ENCODE peak calls at places on chromosomes 1 and 21, in nine cellular contexts. One of them, this sample, is unnamed.

GRCh38 chr21:39845581-39846130 is 21.6 kb upstream of the PCP4 start:
- DNase-seq in IMR-90: no peak
- DNase-seq in Caki2: no peak
- DNase-seq in neural crest cell: no peak
- DNase-seq in stimulated activated CD8-positive, alpha-beta memory T cell treated with anti-CD3 and anti-CD28 coated beads, Interleukin-7, amount 100 ng/mL, for 1 hour: no peak
- DNase-seq in fibroblast of mammary gland: no peak
- DNase-seq in occipital lobe: no peak
- DNase-seq in nucleus accumbens: no peak
- DNase-seq in stomach: no peak
- DNase-seq in this sample: no peak

GRCh38 chr1:87806377-87807094 is 477.9 kb downstream of the LMO4 start:
- DNase-seq in IMR-90: no peak
- DNase-seq in Caki2: no peak
- DNase-seq in neural crest cell: no peak
- DNase-seq in stimulated activated CD8-positive, alpha-beta memory T cell treated with anti-CD3 and anti-CD28 coated beads, Interleukin-7, amount 100 ng/mL, for 1 hour: no peak
- DNase-seq in fibroblast of mammary gland: no peak
- DNase-seq in occipital lobe: no peak
- DNase-seq in nucleus accumbens: no peak
- DNase-seq in stomach: no peak
- DNase-seq in this sample: no peak

GRCh38 chr21:17848228-17848627 is 29.1 kb upstream of the C21orf91 start:
- DNase-seq in IMR-90: peak
- DNase-seq in Caki2: peak
- DNase-seq in neural crest cell: no peak
- DNase-seq in stimulated activated CD8-positive, alpha-beta memory T cell treated with anti-CD3 and anti-CD28 coated beads, Interleukin-7, amount 100 ng/mL, for 1 hour: no peak
- DNase-seq in fibroblast of mammary gland: peak
- DNase-seq in occipital lobe: no peak
- DNase-seq in nucleus accumbens: no peak
- DNase-seq in stomach: no peak
- DNase-seq in this sample: no peak

GRCh38 chr1:39081266-39082139 is 55.4 kb downstream of the NDUFS5 start:
- DNase-seq in IMR-90: no peak
- DNase-seq in Caki2: peak
- DNase-seq in neural crest cell: peak
- DNase-seq in stimulated activated CD8-positive, alpha-beta memory T cell treated with anti-CD3 and anti-CD28 coated beads, Interleukin-7, amount 100 ng/mL, for 1 hour: no peak
- DNase-seq in fibroblast of mammary gland: no peak
- DNase-seq in occipital lobe: no peak
- DNase-seq in nucleus accumbens: no peak
- DNase-seq in stomach: no peak
- DNase-seq in this sample: peak

GRCh38 chr1:154749078-154749760 is 120.9 kb downstream of the KCNN3 start:
- DNase-seq in IMR-90: peak
- DNase-seq in Caki2: no peak
- DNase-seq in neural crest cell: no peak
- DNase-seq in stimulated activated CD8-positive, alpha-beta memory T cell treated with anti-CD3 and anti-CD28 coated beads, Interleukin-7, amount 100 ng/mL, for 1 hour: no peak
- DNase-seq in fibroblast of mammary gland: peak
- DNase-seq in occipital lobe: no peak
- DNase-seq in nucleus accumbens: no peak
- DNase-seq in stomach: no peak
- DNase-seq in this sample: no peak

GRCh38 chr1:24384251-24385090 is 29.1 kb downstream of the STPG1 start:
- DNase-seq in IMR-90: peak
- DNase-seq in Caki2: peak
- DNase-seq in neural crest cell: no peak
- DNase-seq in stimulated activated CD8-positive, alpha-beta memory T cell treated with anti-CD3 and anti-CD28 coated beads, Interleukin-7, amount 100 ng/mL, for 1 hour: no peak
- DNase-seq in fibroblast of mammary gland: peak
- DNase-seq in occipital lobe: no peak
- DNase-seq in nucleus accumbens: no peak
- DNase-seq in stomach: peak
- DNase-seq in this sample: no peak

GRCh38 chr1:183089025-183089639 is 65.9 kb downstream of the LAMC1 start:
- DNase-seq in IMR-90: no peak
- DNase-seq in Caki2: no peak
- DNase-seq in neural crest cell: no peak
- DNase-seq in stimulated activated CD8-positive, alpha-beta memory T cell treated with anti-CD3 and anti-CD28 coated beads, Interleukin-7, amount 100 ng/mL, for 1 hour: no peak
- DNase-seq in fibroblast of mammary gland: no peak
- DNase-seq in occipital lobe: no peak
- DNase-seq in nucleus accumbens: no peak
- DNase-seq in stomach: no peak
- DNase-seq in this sample: no peak

GRCh38 chr21:34900376-34900775 is 148.7 kb downstream of the RUNX1 start:
- DNase-seq in IMR-90: no peak
- DNase-seq in Caki2: no peak
- DNase-seq in neural crest cell: no peak
- DNase-seq in stimulated activated CD8-positive, alpha-beta memory T cell treated with anti-CD3 and anti-CD28 coated beads, Interleukin-7, amount 100 ng/mL, for 1 hour: no peak
- DNase-seq in fibroblast of mammary gland: no peak
- DNase-seq in occipital lobe: no peak
- DNase-seq in nucleus accumbens: no peak
- DNase-seq in stomach: no peak
- DNase-seq in this sample: no peak

GRCh38 chr1:234980657-234981396 is 147.8 kb downstream of the TOMM20 start:
- DNase-seq in IMR-90: peak
- DNase-seq in Caki2: peak
- DNase-seq in neural crest cell: no peak
- DNase-seq in stimulated activated CD8-positive, alpha-beta memory T cell treated with anti-CD3 and anti-CD28 coated beads, Interleukin-7, amount 100 ng/mL, for 1 hour: peak
- DNase-seq in fibroblast of mammary gland: peak
- DNase-seq in occipital lobe: peak
- DNase-seq in nucleus accumbens: no peak
- DNase-seq in stomach: peak
- DNase-seq in this sample: peak

GRCh38 chr21:25997788-25998611 is 172.6 kb downstream of the APP start:
- DNase-seq in IMR-90: no peak
- DNase-seq in Caki2: no peak
- DNase-seq in neural crest cell: no peak
- DNase-seq in stimulated activated CD8-positive, alpha-beta memory T cell treated with anti-CD3 and anti-CD28 coated beads, Interleukin-7, amount 100 ng/mL, for 1 hour: no peak
- DNase-seq in fibroblast of mammary gland: no peak
- DNase-seq in occipital lobe: no peak
- DNase-seq in nucleus accumbens: no peak
- DNase-seq in stomach: peak
- DNase-seq in this sample: no peak